ENCODE peak calls at places on chromosomes 4 and X, in four cellular contexts. M is neural progenitor cell, L is fibroblast of lung, G is AG10803. U is an unnamed sample.
A peak's percentile ranks its signal among the peaks of the same experiment; 100 is the strongest.

GRCh38 chr4:99690472-99690871 is 32.8 kb upstream of the C4orf54 start:
- DNase-seq in M (no peak), L (no peak), G (no peak), U (no peak)

GRCh38 chrX:37905436-37906147 is 58.2 kb upstream of the DYNLT3 start:
- DNase-seq in L (peak; percentile 75), G (peak; percentile 0), M (peak; percentile 69), U (peak; percentile 41)

GRCh38 chr4:115219862-115220261 is 106.4 kb upstream of the NDST4 start:
- DNase-seq in G (no peak), L (no peak), M (no peak), U (no peak)

GRCh38 chr4:133403913-133404312 is 254.8 kb downstream of the PCDH10 start:
- DNase-seq in G (no peak), L (no peak), M (no peak), U (no peak)

GRCh38 chr4:7777017-7777710 is 162.5 kb downstream of the AFAP1 start:
- DNase-seq in M (no peak), L (no peak), G (no peak), U (no peak)

GRCh38 chrX:153685179-153685536 is 2.6 kb upstream of the SLC6A8 start:
- DNase-seq in L (no peak), M (peak; percentile 73), G (no peak), U (no peak)

GRCh38 chrX:134365923-134366322 is 94.0 kb upstream of the HPRT1 start:
- DNase-seq in L (no peak), M (no peak), G (no peak), U (no peak)

GRCh38 chrX:40546870-40547269 is 33.9 kb upstream of the ATP6AP2 start:
- DNase-seq in L (no peak), M (no peak), G (no peak), U (no peak)

GRCh38 chr4:154928640-154929257 is 147.7 kb downstream of the RBM46 start:
- DNase-seq in L (peak; percentile 10), G (peak; percentile 56), M (peak; percentile 53), U (peak; percentile 20)

GRCh38 chr4:110292994-110293744 is 94.8 kb upstream of the ELOVL6 start:
- DNase-seq in G (no peak), M (no peak), L (no peak), U (no peak)

GRCh38 chrX:106331606-106332005 is 163.5 kb downstream of the PWWP3B start:
- DNase-seq in M (no peak), L (no peak), G (no peak), U (no peak)

GRCh38 chr4:6541789-6542188 is 33.2 kb upstream of the MAN2B2 start:
- DNase-seq in M (no peak), L (no peak), G (no peak), U (no peak)

GRCh38 chrX:97016106-97016505 is 132.4 kb downstream of the RPA4 start:
- DNase-seq in G (peak; percentile 12), M (no peak), L (no peak), U (no peak)

GRCh38 chr4:44629280-44629866 is 22.1 kb downstream of the YIPF7 start:
- DNase-seq in G (peak; percentile 47), L (peak; percentile 36), M (peak; percentile 66), U (peak; percentile 4)

GRCh38 chrX:149074429-149074828 is 430.7 kb downstream of the IDS start:
- DNase-seq in G (peak; percentile 70), M (no peak), L (peak; percentile 9), U (no peak)

GRCh38 chr4:16532240-16532990 is 306.1 kb upstream of the TAPT1 start:
- DNase-seq in M (no peak), L (peak; percentile 96), G (peak; percentile 96), U (peak; percentile 91)

GRCh38 chrX:130915302-130915701 is 12.3 kb upstream of the ENOX2 start:
- DNase-seq in G (peak; percentile 51), M (no peak), L (no peak), U (no peak)
- TF ChIP-seq CTCF in G (no peak), M (no peak), L (no peak), U (no peak)

GRCh38 chr4:94409947-94410346 is 41.8 kb upstream of the PDLIM5 start:
- DNase-seq in L (peak; percentile 40), G (no peak), M (no peak), U (no peak)

GRCh38 chr4:94413085-94413685 is 38.6 kb upstream of the PDLIM5 start:
- DNase-seq in M (no peak), L (peak; percentile 20), G (peak; percentile 38), U (no peak)

GRCh38 chr4:94411296-94411695 is 40.4 kb upstream of the PDLIM5 start:
- DNase-seq in L (no peak), G (no peak), M (no peak), U (no peak)

GRCh38 chr4:94410678-94411206 is 41.0 kb upstream of the PDLIM5 start:
- DNase-seq in M (no peak), L (no peak), G (peak; percentile 36), U (no peak)

GRCh38 chr4:94412019-94413017 is 39.4 kb upstream of the PDLIM5 start:
- DNase-seq in G (peak; percentile 59), M (no peak), L (peak; percentile 88), U (peak; percentile 38)
- H3K4me3 ChIP-seq in G (no peak overlapping the region), M (no peak overlapping the region), L (no peak overlapping the region), U (no peak overlapping the region)

GRCh38 chrX:14528629-14529287 is 578 bp upstream of the GLRA2 start:
- DNase-seq in G (peak; percentile 45), L (no peak), M (peak; percentile 71), U (peak; percentile 6)
- TF ChIP-seq CTCF in G (peak; percentile 49), L (peak; percentile 42), M (peak; percentile 71), U (peak; percentile 33)

DNA sequence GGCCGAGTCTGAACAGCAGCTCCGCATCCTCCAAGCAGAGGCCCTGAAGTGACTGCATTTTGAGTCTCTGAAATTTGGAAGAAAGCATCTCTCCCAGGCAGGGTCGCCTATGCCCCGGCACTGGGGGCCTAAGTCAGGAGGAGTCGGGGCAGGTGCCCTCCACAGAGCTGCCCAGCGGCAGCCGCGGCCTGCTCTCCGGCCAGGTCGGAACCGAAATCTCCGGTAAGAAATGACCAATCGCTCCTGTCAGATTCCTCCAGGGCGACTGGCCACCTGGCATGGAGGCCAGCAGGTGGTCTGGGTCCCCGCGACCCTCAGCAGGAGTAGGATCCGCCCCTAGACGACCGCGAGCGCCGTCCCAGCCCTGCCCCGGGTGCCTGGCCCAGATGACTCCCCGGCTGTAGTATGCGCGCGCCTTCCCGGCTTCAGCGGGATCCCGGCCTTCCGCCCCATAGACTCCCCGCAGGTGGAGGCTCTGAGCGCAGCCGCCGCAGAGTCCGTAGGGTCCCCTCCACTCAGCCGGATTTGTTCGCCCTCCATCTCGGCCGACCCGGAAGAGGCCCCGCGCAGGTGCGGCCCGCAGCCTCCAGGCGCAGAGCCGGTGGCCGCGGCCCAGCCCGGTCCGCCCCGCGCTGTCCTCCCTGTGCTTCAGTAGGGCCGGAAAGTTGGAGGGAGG is 1.5 kb downstream of the NKX1-1 start:
- DNase-seq in M (no peak), L (no peak), G (no peak), U (no peak)
- H3K4me3 ChIP-seq in M (no peak overlapping the region), L (no peak overlapping the region), G (no peak overlapping the region), U (no peak overlapping the region)

DNA sequence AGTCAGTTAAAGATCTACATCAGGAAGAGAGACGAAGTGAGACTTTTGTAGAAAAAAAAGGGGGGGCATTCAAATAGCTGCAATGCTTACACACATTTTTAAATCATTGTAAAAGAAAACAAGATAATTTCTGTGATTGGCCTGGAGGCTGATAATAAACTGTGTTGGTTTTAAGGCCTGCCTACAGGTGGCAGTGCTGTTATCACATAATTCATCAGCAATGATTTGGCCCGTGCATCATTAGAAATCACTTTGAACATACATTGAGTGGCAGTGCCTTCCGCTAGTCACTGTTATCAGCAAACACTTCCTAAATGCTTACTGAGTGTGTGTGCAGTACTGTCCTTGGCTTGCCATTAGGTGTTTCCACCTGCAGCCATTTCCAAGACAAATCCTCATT is 831.9 kb downstream of the TRIML1 start:
- DNase-seq in G (peak; percentile 14), M (no peak), L (peak; percentile 5), U (no peak)
- TF ChIP-seq CTCF in G (peak; percentile 44), M (peak; percentile 12), L (peak; percentile 36), U (peak; percentile 37)

U was measured in astrocyte of the cerebellum.